ENCODE peak calls at places on chromosomes 1 and 21, in six cellular contexts. F, X, W, Y, B and M are unnamed samples.

GRCh38 chr21:26743524-26743923 is 101.7 kb downstream of the ADAMTS1 start:
- DNase-seq in F (no peak), X (no peak), W (no peak), Y (no peak), B (no peak), M (no peak)

GRCh38 chr1:31977361-31978131 is 36.1 kb upstream of the KHDRBS1 start:
- DNase-seq in F (no peak), X (peak), W (no peak), Y (no peak), B (peak), M (no peak)

GRCh38 chr1:57683037-57683928 is 259.4 kb upstream of the DAB1 start:
- DNase-seq in F (no peak), X (no peak), W (no peak), Y (no peak), B (peak), M (no peak)

GRCh38 chr1:172938676-172939075 is 112.1 kb downstream of the TNFSF18 start:
- DNase-seq in F (no peak), X (peak), W (no peak), Y (no peak), B (no peak), M (no peak)

GRCh38 chr1:154975409-154976205 is 1.1 kb downstream of the CKS1B start:
- DNase-seq in F (no peak), X (peak), W (no peak), Y (peak), B (peak), M (peak)

GRCh38 chr1:176932114-176933104 is 232.1 kb downstream of the ASTN1 start:
- DNase-seq in F (no peak), X (no peak), W (no peak), Y (no peak), B (no peak), M (no peak)

GRCh38 chr1:55544826-55545225 is 329.7 kb upstream of the USP24 start:
- DNase-seq in F (no peak), X (no peak), W (no peak), Y (no peak), B (no peak), M (no peak)

GRCh38 chr21:15754640-15755039 is 24.9 kb downstream of the USP25 start:
- DNase-seq in F (no peak), X (peak), W (no peak), Y (no peak), B (no peak), M (no peak)

GRCh38 chr1:97378596-97378995 is 542.2 kb downstream of the DPYD start:
- DNase-seq in F (no peak), X (no peak), W (no peak), Y (no peak), B (no peak), M (no peak)

GRCh38 chr1:221336141-221336540 is 405.7 kb downstream of the DUSP10 start:
- DNase-seq in F (no peak), X (peak), W (no peak), Y (no peak), B (peak), M (no peak)

GRCh38 chr21:45622416-45623097 is 21.0 kb upstream of the PCBP3 start:
- DNase-seq in F (no peak), X (no peak), W (no peak), Y (no peak), B (no peak), M (no peak)

GRCh38 chr1:169392406-169392805 is 24.4 kb downstream of the BLZF1 start:
- DNase-seq in F (no peak), X (no peak), W (no peak), Y (no peak), B (peak), M (no peak)

GRCh38 chr1:26602378-26602959 is 72.9 kb downstream of the RPS6KA1 start:
- DNase-seq in F (peak), X (peak), W (no peak), Y (no peak), B (peak), M (no peak)

GRCh38 chr1:88736633-88737248 is 52.7 kb downstream of the PKN2 start:
- DNase-seq in F (no peak), X (peak), W (no peak), Y (no peak), B (peak), M (no peak)

GRCh38 chr1:161033751-161034150 is 5.0 kb downstream of the TSTD1 start:
- DNase-seq in F (no peak), X (no peak), W (no peak), Y (no peak), B (peak), M (no peak)

GRCh38 chr1:73674945-73675561 is 522.9 kb downstream of the LRRIQ3 start:
- DNase-seq in F (peak), X (peak), W (no peak), Y (no peak), B (peak), M (no peak)

GRCh38 chr1:18077657-18078215 is 29.9 kb upstream of the IGSF21 start:
- DNase-seq in F (peak), X (no peak), W (no peak), Y (no peak), B (no peak), M (no peak)

GRCh38 chr21:42619841-42620240 is 33.6 kb upstream of the PDE9A start:
- DNase-seq in F (no peak), X (no peak), W (no peak), Y (no peak), B (no peak), M (peak)